ENCODE peak calls at places on chromosomes 3 and 15, in five cellular contexts. M, P, I, Q and K are unnamed samples.

GRCh38 chr15:83449250-83449671 is 2.1 kb downstream of the SH3GL3 start:
- DNase-seq in M (no peak), P (no peak), I (no peak), Q (no peak), K (no peak)

GRCh38 chr15:75916978-75917377 is 13.3 kb downstream of the FBXO22 start:
- DNase-seq in M (no peak), P (no peak), I (no peak), Q (no peak), K (no peak)

GRCh38 chr15:59255647-59256380 is 49.2 kb downstream of the LDHAL6B start:
- DNase-seq in M (no peak), P (no peak), I (peak), Q (no peak), K (no peak)

GRCh38 chr3:36394176-36394575 is 13.9 kb downstream of the STAC start:
- DNase-seq in M (no peak), P (no peak), I (no peak), Q (no peak), K (no peak)

GRCh38 chr3:64354221-64354620 is 129.0 kb upstream of the PRICKLE2 start:
- DNase-seq in M (no peak), P (no peak), I (no peak), Q (no peak), K (no peak)

GRCh38 chr3:46725663-46726314 is 8.1 kb upstream of the PRSS50 start:
- DNase-seq in M (peak), P (no peak), I (no peak), Q (no peak), K (no peak)

GRCh38 chr3:65027335-65027734 is 339.5 kb upstream of the ADAMTS9 start:
- DNase-seq in M (no peak), P (no peak), I (no peak), Q (no peak), K (no peak)

GRCh38 chr15:41556657-41557056 is 2.4 kb upstream of the TYRO3 start:
- DNase-seq in M (no peak), P (no peak), I (no peak), Q (no peak), K (no peak)

GRCh38 chr15:57384816-57385215 is 8.5 kb downstream of the CGNL1 start:
- DNase-seq in M (no peak), P (no peak), I (no peak), Q (no peak), K (no peak)

GRCh38 chr3:194272221-194272620 is 78.9 kb downstream of the CPN2 start:
- DNase-seq in M (no peak), P (no peak), I (peak), Q (no peak), K (no peak)

GRCh38 chr3:185069583-185070030 is 83.3 kb downstream of the C3orf70 start:
- DNase-seq in M (no peak), P (no peak), I (peak), Q (peak), K (no peak)

GRCh38 chr3:104785966-104786365 is 580.7 kb upstream of the ALCAM start:
- DNase-seq in M (no peak), P (no peak), I (no peak), Q (no peak), K (no peak)

GRCh38 chr3:136960838-136961836 is 3.4 kb downstream of the IL20RB start:
- DNase-seq in M (no peak), P (no peak), I (no peak), Q (no peak), K (no peak)

GRCh38 chr3:123078101-123078500 is 11.3 kb downstream of the PDIA5 start:
- DNase-seq in M (no peak), P (no peak), I (no peak), Q (no peak), K (no peak)

GRCh38 chr3:169356284-169356955 is 307.1 kb downstream of the MECOM start:
- DNase-seq in M (no peak), P (no peak), I (no peak), Q (no peak), K (no peak)

GRCh38 chr15:60718661-60719069 is 239.7 kb upstream of the ICE2 start:
- DNase-seq in M (no peak), P (no peak), I (no peak), Q (no peak), K (no peak)

GRCh38 chr15:48795901-48796300 is 15.0 kb downstream of the CEP152 start:
- DNase-seq in M (no peak), P (no peak), I (no peak), Q (no peak), K (no peak)

GRCh38 chr3:150414989-150415388 is 6.9 kb downstream of the TSC22D2 start:
- DNase-seq in M (no peak), P (no peak), I (no peak), Q (no peak), K (no peak)

GRCh38 chr15:33561407-33561806 is 250.6 kb downstream of the RYR3 start:
- DNase-seq in M (no peak), P (no peak), I (no peak), Q (no peak), K (no peak)

GRCh38 chr3:79767194-79767952 is 425 bp downstream of the ROBO1 start:
- DNase-seq in M (no peak), P (no peak), I (no peak), Q (peak), K (no peak)

GRCh38 chr15:74122403-74123130 is 7.8 kb upstream of the ISLR2 start:
- DNase-seq in M (no peak), P (no peak), I (no peak), Q (no peak), K (no peak)

GRCh38 chr15:95043933-95044313 is 812.6 kb downstream of the MCTP2 start:
- DNase-seq in M (no peak), P (no peak), I (no peak), Q (no peak), K (no peak)

GRCh38 chr3:195372220-195372619 is 70.6 kb downstream of the ACAP2 start:
- DNase-seq in M (no peak), P (no peak), I (no peak), Q (no peak), K (no peak)

GRCh38 chr3:99562138-99562537 is 76.3 kb upstream of the COL8A1 start:
- DNase-seq in M (no peak), P (no peak), I (no peak), Q (no peak), K (no peak)

GRCh38 chr3:194196876-194197275 is 60.9 kb downstream of the HES1 start:
- DNase-seq in M (no peak), P (no peak), I (no peak), Q (no peak), K (no peak)

GRCh38 chr3:179046497-179047353 is 24.9 kb downstream of the ZMAT3 start:
- DNase-seq in M (no peak), P (no peak), I (no peak), Q (no peak), K (no peak)
- TF ChIP-seq CTCF in M (peak), P (no peak), I (no peak), Q (peak), K (peak)

GRCh38 chr15:65099336-65099735 is 15.7 kb downstream of the UBAP1L start:
- DNase-seq in M (no peak), P (no peak), I (no peak), Q (no peak), K (no peak)

GRCh38 chr15:65101418-65101890 is 13.5 kb downstream of the UBAP1L start:
- DNase-seq in M (no peak), P (no peak), I (peak), Q (peak), K (no peak)

GRCh38 chr15:65100427-65100826 is 14.6 kb downstream of the UBAP1L start:
- DNase-seq in M (no peak), P (no peak), I (peak), Q (no peak), K (no peak)

GRCh38 chr15:65102912-65103311 is 12.1 kb downstream of the UBAP1L start:
- DNase-seq in M (no peak), P (no peak), I (no peak), Q (no peak), K (no peak)

GRCh38 chr15:65101891-65102708 is 12.9 kb downstream of the UBAP1L start:
- DNase-seq in M (no peak), P (no peak), I (no peak), Q (no peak), K (no peak)
- H3K4me3 ChIP-seq in M (no peak), P (no peak), I (no peak), Q (no peak), K (no peak)

GRCh38 chr3:38657369-38657768 is 7.9 kb upstream of the SCN5A start:
- DNase-seq in M (no peak), P (no peak), I (no peak), Q (no peak), K (no peak)
- TF ChIP-seq CTCF in M (no peak), P (no peak), I (no peak), Q (no peak), K (no peak)

DNA sequence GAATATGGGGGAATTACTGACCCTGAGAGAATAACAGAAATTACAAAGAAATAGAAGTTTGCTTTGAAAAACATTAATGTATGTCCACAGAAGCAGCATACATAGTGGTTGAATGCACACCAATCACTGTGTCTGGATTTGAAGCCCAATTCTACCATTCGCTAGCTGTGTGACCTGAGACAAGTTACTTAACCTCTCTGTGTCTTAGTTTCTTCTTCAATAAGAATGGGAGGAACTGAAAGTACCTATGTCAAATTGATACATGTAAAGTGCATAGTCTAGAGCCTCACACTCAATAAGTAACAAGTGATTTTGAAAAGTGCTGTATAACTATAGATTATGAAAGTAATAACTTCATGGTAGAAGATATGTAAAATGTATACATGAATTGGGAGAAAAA is 457.8 kb downstream of the FOXP1 start:
- DNase-seq in M (no peak), P (no peak), I (no peak), Q (no peak), K (no peak)
- H3K4me3 ChIP-seq in M (no peak), P (no peak), I (no peak), Q (no peak), K (no peak)

GRCh38 chr3:84318273-84318809 is 640.4 kb upstream of the CADM2 start:
- DNase-seq in M (no peak), P (no peak), I (no peak), Q (no peak), K (no peak)
- TF ChIP-seq CTCF in M (no peak), P (no peak), I (no peak), Q (no peak), K (no peak)

GRCh38 chr3:148332509-148332908 is 365.2 kb upstream of the AGTR1 start:
- DNase-seq in M (no peak), P (no peak), I (no peak), Q (no peak), K (no peak)
- H3K4me3 ChIP-seq in M (no peak), P (no peak), I (no peak), Q (no peak), K (no peak)

GRCh38 chr3:107884719-107885460 is 205.9 kb downstream of the CD47 start:
- DNase-seq in M (no peak), P (peak), I (no peak), Q (no peak), K (no peak)
- TF ChIP-seq CTCF in M (peak), P (peak), I (no peak), Q (peak), K (no peak)

GRCh38 chr15:70379938-70380337 is 282.2 kb upstream of the TLE3 start:
- DNase-seq in M (no peak), P (no peak), I (no peak), Q (no peak), K (no peak)
- H3K4me3 ChIP-seq in M (no peak), P (no peak), I (no peak), Q (no peak), K (no peak)

DNA sequence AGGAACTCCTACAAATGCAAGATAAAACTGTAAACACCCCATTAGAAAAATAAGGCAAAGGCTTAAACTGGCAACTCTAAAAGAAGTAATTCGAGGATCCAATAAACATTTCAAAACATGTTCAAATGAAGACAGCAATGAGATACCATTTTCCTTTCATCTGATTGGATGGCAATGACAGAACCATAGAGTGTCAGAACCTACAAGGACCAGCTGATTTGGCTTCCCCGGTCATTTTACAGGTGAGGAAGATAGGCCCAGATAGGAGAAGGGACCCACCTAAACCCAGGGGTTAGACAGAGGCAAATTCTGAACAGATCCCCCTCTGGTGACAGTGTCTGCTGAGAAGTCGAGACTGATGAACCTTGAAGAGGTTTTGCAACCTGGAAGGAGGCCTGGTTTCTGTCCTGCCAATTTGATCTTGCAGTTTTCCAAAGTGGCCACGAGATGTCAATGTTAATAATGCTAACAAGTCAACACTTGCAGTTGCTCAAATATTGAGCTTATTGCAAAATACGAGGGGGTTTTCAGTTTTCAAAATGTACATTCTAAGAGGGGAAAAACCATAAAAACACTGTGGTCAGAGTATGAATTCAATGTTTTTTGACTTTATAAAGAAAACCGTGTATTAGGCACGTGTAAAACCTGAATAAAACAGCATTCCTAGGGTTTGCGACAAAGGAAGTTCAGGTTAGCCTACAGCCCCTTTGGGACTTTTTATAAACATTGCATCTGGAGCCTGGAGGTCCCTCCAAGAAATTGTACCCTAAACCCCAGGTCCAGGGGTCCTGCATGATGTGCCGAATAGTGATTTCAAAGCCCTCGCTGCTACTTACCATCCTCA is 21.5 kb downstream of the CFAP161 start:
- DNase-seq in M (no peak), P (no peak), I (peak), Q (peak), K (no peak)
- TF ChIP-seq CTCF in M (peak), P (peak), I (peak), Q (peak), K (peak)